ENCODE peak calls at places on chromosomes 2 and 18, in five cellular contexts. R, P, A, B and X are unnamed samples.

GRCh38 chr2:60100034-60100433 is 453.4 kb downstream of the BCL11A start:
- DNase-seq in R (no peak), B (no peak), P (no peak), A (no peak), X (no peak)

GRCh38 chr2:106956416-106956815 is 70.4 kb upstream of the ST6GAL2 start:
- DNase-seq in R (no peak), B (peak; percentile 80), P (no peak), A (no peak), X (no peak)

GRCh38 chr2:175143191-175143590 is 24.8 kb downstream of the ATF2 start:
- DNase-seq in B (no peak), A (no peak), R (no peak), P (no peak), X (no peak)

GRCh38 chr2:113720167-113720566 is 36.3 kb downstream of the SLC35F5 start:
- DNase-seq in B (no peak), P (no peak), R (no peak), A (no peak), X (no peak)

GRCh38 chr18:43129946-43130523 is 14.6 kb upstream of the RIT2 start:
- DNase-seq in B (peak; percentile 3), A (no peak), P (no peak), R (no peak), X (no peak)

GRCh38 chr2:8566788-8567468 is 114.9 kb upstream of the ID2 start:
- DNase-seq in B (no peak), A (no peak), P (no peak), R (no peak), X (no peak)

GRCh38 chr2:43759195-43759594 is 14.6 kb upstream of the DYNC2LI1 start:
- DNase-seq in A (no peak), R (no peak), P (peak; percentile 23), B (peak; percentile 33), X (no peak)

GRCh38 chr2:82636411-82637020 is 1822.6 kb downstream of the SUCLG1 start:
- DNase-seq in B (peak; percentile 34), R (no peak), P (no peak), A (no peak), X (no peak)

GRCh38 chr18:49368876-49369440 is 91.5 kb downstream of the DYM start:
- DNase-seq in R (no peak), B (no peak), P (no peak), A (no peak), X (no peak)

GRCh38 chr18:21823848-21824247 is 83.3 kb downstream of the MIB1 start:
- DNase-seq in A (no peak), B (no peak), R (no peak), P (no peak), X (no peak)

GRCh38 chr2:20617081-20617575 is 33.8 kb downstream of the HS1BP3 start:
- DNase-seq in R (no peak), A (no peak), B (no peak), P (no peak), X (no peak)

GRCh38 chr2:143891879-143892308 is 628.0 kb downstream of the ZEB2 start:
- DNase-seq in B (no peak), R (no peak), P (no peak), A (no peak), X (no peak)

GRCh38 chr2:217652761-217653160 is 350.0 kb downstream of the TNS1 start:
- DNase-seq in R (no peak), A (no peak), B (no peak), P (no peak), X (no peak)

GRCh38 chr2:128410758-128411215 is 92.1 kb upstream of the HS6ST1 start:
- DNase-seq in A (no peak), R (no peak), B (no peak), P (no peak), X (no peak)

GRCh38 chr18:22167091-22167470 is 2.3 kb upstream of the GATA6 start:
- DNase-seq in P (no peak), B (no peak), A (no peak), R (no peak), X (no peak)

GRCh38 chr2:160943429-160943828 is 216.8 kb upstream of the TANK start:
- DNase-seq in P (no peak), A (no peak), B (no peak), R (no peak), X (no peak)

GRCh38 chr2:130728549-130729310 is at the start of gene GPR148:
- DNase-seq in A (no peak), R (peak; percentile 29), B (no peak), P (no peak), X (no peak)

GRCh38 chr2:69774984-69775982 is 33.3 kb downstream of the ANXA4 start:
- DNase-seq in B (peak; percentile 51), P (no peak), A (no peak), R (no peak), X (no peak)

GRCh38 chr18:23228102-23229051 is 93.1 kb downstream of the CABLES1 start:
- DNase-seq in A (no peak), P (no peak), B (peak; percentile 45), R (no peak), X (no peak)

GRCh38 chr18:52408800-52409302 is 68.9 kb downstream of the DCC start:
- DNase-seq in P (no peak), A (no peak), B (no peak), R (no peak), X (no peak)

GRCh38 chr2:54360055-54360792 is 95.9 kb upstream of the SPTBN1 start:
- DNase-seq in A (no peak), R (peak; percentile 13), P (no peak), B (peak; percentile 76), X (no peak)